ENCODE peak calls at places on chromosomes 7 and 10, in eight cellular contexts. J is lower lobe of right lung, N is ELR, U is choroid plexus epithelial cell, Z is NCI-H2081, T is aorta, V is glomerular endothelial cell, E is Ammon's horn. Y is an unnamed sample.

GRCh38 chr7:50615519-50615845 is 50.3 kb upstream of the DDC start:
- DNase-seq in J (no peak), N (no peak), U (no peak), Z (no peak), T (no peak), V (no peak), E (no peak), Y (no peak)

GRCh38 chr10:17599089-17599488 is 18.1 kb downstream of the HACD1 start:
- DNase-seq in J (no peak), N (peak), U (peak), Z (no peak), T (no peak), V (no peak), E (no peak), Y (no peak)

GRCh38 chr7:135414850-135415439 is 95.0 kb downstream of the CNOT4 start:
- DNase-seq in J (no peak), N (peak), U (peak), Z (peak), T (no peak), V (peak), E (no peak), Y (no peak)

GRCh38 chr7:96321041-96321669 is 743 bp downstream of the SLC25A13 start:
- DNase-seq in J (peak), N (peak), U (peak), Z (peak), T (peak), V (no peak), E (peak), Y (peak)

GRCh38 chr7:30430300-30430699 is 48.3 kb downstream of the NOD1 start:
- DNase-seq in J (no peak), N (no peak), U (peak), Z (no peak), T (no peak), V (no peak), E (peak), Y (no peak)

GRCh38 chr7:142440219-142441073 is 182.6 kb upstream of the PRSS58 start:
- DNase-seq in J (no peak), N (peak), U (peak), Z (no peak), T (no peak), V (no peak), E (no peak), Y (no peak)

GRCh38 chr7:45358277-45358676 is 200.7 kb downstream of the RAMP3 start:
- DNase-seq in J (no peak), N (no peak), U (no peak), Z (no peak), T (no peak), V (no peak), E (no peak), Y (no peak)

GRCh38 chr7:6419310-6419773 is 28.4 kb downstream of the DAGLB start:
- DNase-seq in J (no peak), N (no peak), U (no peak), Z (no peak), T (peak), V (no peak), E (peak), Y (no peak)

GRCh38 chr10:88361995-88362540 is 221.1 kb downstream of the RNLS start:
- DNase-seq in J (no peak), N (no peak), U (no peak), Z (no peak), T (no peak), V (no peak), E (no peak), Y (no peak)

GRCh38 chr7:151491859-151492258 is 27.8 kb downstream of the RHEB start:
- DNase-seq in J (no peak), N (peak), U (peak), Z (no peak), T (no peak), V (no peak), E (no peak), Y (no peak)

GRCh38 chr7:33982425-33982786 is 77.1 kb downstream of the BMPER start:
- DNase-seq in J (no peak), N (peak), U (peak), Z (no peak), T (no peak), V (no peak), E (no peak), Y (no peak)

GRCh38 chr7:74365320-74366022 is 76.3 kb downstream of the CLIP2 start:
- DNase-seq in J (no peak), N (peak), U (peak), Z (peak), T (no peak), V (no peak), E (peak), Y (peak)

GRCh38 chr7:79412438-79412837 is 41.0 kb downstream of the MAGI2 start:
- DNase-seq in J (no peak), N (no peak), U (no peak), Z (no peak), T (no peak), V (no peak), E (no peak), Y (no peak)

GRCh38 chr10:89369142-89370105 is 8.4 kb upstream of the IFIT1B start:
- DNase-seq in J (no peak), N (peak), U (peak), Z (no peak), T (no peak), V (no peak), E (peak), Y (no peak)

GRCh38 chr7:73307436-73307835 is 1.2 kb downstream of the NSUN5 start:
- DNase-seq in J (no peak), N (no peak), U (no peak), Z (no peak), T (no peak), V (no peak), E (no peak), Y (no peak)

GRCh38 chr7:91407942-91408341 is 143.7 kb downstream of the FZD1 start:
- DNase-seq in J (no peak), N (no peak), U (no peak), Z (no peak), T (no peak), V (no peak), E (no peak), Y (no peak)

Y was measured in posterior vena cava.